ENCODE peak calls at places on chromosome 7, in four cellular contexts. One of them, this sample, is unnamed.
A peak's percentile ranks its signal among the peaks of the same experiment; 100 is the strongest.

GRCh38 chr7:381211-382117 is 91.5 kb downstream of the FOXL3 start:
- DNase-seq in EL: no peak
- DNase-seq in iris pigment epithelial cell: no peak
- DNase-seq in T-helper 2 cell: no peak
- DNase-seq in this sample: no peak

GRCh38 chr7:14582010-14582409 is 320.5 kb downstream of the DGKB start:
- DNase-seq in iris pigment epithelial cell: no peak
- DNase-seq in EL: no peak
- DNase-seq in T-helper 2 cell: no peak
- DNase-seq in this sample: no peak

GRCh38 chr7:74430961-74431466 is 22.7 kb upstream of the GTF2IRD1 start:
- DNase-seq in iris pigment epithelial cell: no peak
- DNase-seq in EL: no peak
- DNase-seq in T-helper 2 cell: no peak
- DNase-seq in this sample: no peak

GRCh38 chr7:115178831-115179230 is 256.9 kb downstream of the MDFIC start:
- DNase-seq in iris pigment epithelial cell: no peak
- DNase-seq in T-helper 2 cell: no peak
- DNase-seq in EL: no peak
- DNase-seq in this sample: no peak

GRCh38 chr7:48964074-48964473 is 39.7 kb downstream of the CDC14C start:
- DNase-seq in iris pigment epithelial cell: peak; percentile 67
- DNase-seq in T-helper 2 cell: no peak
- DNase-seq in EL: no peak
- DNase-seq in this sample: no peak

GRCh38 chr7:144407266-144407931 is 3.9 kb upstream of the NOBOX start:
- DNase-seq in T-helper 2 cell: no peak
- DNase-seq in EL: peak; percentile 7
- DNase-seq in iris pigment epithelial cell: no peak
- DNase-seq in this sample: peak; percentile 30

GRCh38 chr7:43443380-43443779 is 139.5 kb upstream of the STK17A start:
- DNase-seq in EL: no peak
- DNase-seq in iris pigment epithelial cell: no peak
- DNase-seq in T-helper 2 cell: no peak
- DNase-seq in this sample: no peak

GRCh38 chr7:7944619-7945282 is 23.8 kb upstream of the GLCCI1 start:
- DNase-seq in iris pigment epithelial cell: no peak
- DNase-seq in T-helper 2 cell: peak; percentile 18
- DNase-seq in EL: no peak
- DNase-seq in this sample: no peak

GRCh38 chr7:17532861-17533404 is 234.5 kb downstream of the AHR start:
- DNase-seq in iris pigment epithelial cell: peak; percentile 92
- DNase-seq in T-helper 2 cell: no peak
- DNase-seq in EL: peak; percentile 94
- DNase-seq in this sample: peak; percentile 95

GRCh38 chr7:20532841-20533240 is 82.6 kb upstream of the ABCB5 start:
- DNase-seq in iris pigment epithelial cell: no peak
- DNase-seq in EL: no peak
- DNase-seq in T-helper 2 cell: no peak
- DNase-seq in this sample: peak; percentile 22

GRCh38 chr7:2722591-2722990 is 34.6 kb downstream of the AMZ1 start:
- DNase-seq in EL: no peak
- DNase-seq in T-helper 2 cell: no peak
- DNase-seq in iris pigment epithelial cell: no peak
- DNase-seq in this sample: no peak

GRCh38 chr7:116786791-116787443 is 75.5 kb upstream of the CAPZA2 start:
- DNase-seq in T-helper 2 cell: no peak
- DNase-seq in iris pigment epithelial cell: peak; percentile 63
- DNase-seq in EL: peak; percentile 50
- DNase-seq in this sample: peak; percentile 70

GRCh38 chr7:22587322-22587721 is 87.3 kb upstream of the STEAP1B start:
- DNase-seq in T-helper 2 cell: no peak
- DNase-seq in iris pigment epithelial cell: no peak
- DNase-seq in EL: peak; percentile 31
- DNase-seq in this sample: no peak

GRCh38 chr7:3537210-3537875 is 236.3 kb downstream of the SDK1 start:
- DNase-seq in EL: no peak
- DNase-seq in T-helper 2 cell: no peak
- DNase-seq in iris pigment epithelial cell: peak; percentile 76
- DNase-seq in this sample: peak; percentile 76

GRCh38 chr7:116576350-116577319 is 51.8 kb downstream of the CAV1 start:
- DNase-seq in T-helper 2 cell: no peak
- DNase-seq in EL: peak; percentile 98
- DNase-seq in iris pigment epithelial cell: peak; percentile 94
- DNase-seq in this sample: peak; percentile 98

GRCh38 chr7:110853263-110853662 is 237.7 kb upstream of the LRRN3 start:
- DNase-seq in EL: no peak
- DNase-seq in iris pigment epithelial cell: no peak
- DNase-seq in T-helper 2 cell: no peak
- DNase-seq in this sample: no peak

GRCh38 chr7:103871473-103871872 is 118.0 kb downstream of the RELN start:
- DNase-seq in EL: no peak
- DNase-seq in T-helper 2 cell: no peak
- DNase-seq in iris pigment epithelial cell: no peak
- DNase-seq in this sample: no peak

GRCh38 chr7:106617860-106618259 is 43.1 kb downstream of the CCDC71L start:
- DNase-seq in T-helper 2 cell: no peak
- DNase-seq in iris pigment epithelial cell: no peak
- DNase-seq in EL: no peak
- DNase-seq in this sample: no peak

GRCh38 chr7:71987200-71987767 is 424.9 kb downstream of the CALN1 start:
- DNase-seq in iris pigment epithelial cell: no peak
- DNase-seq in T-helper 2 cell: no peak
- DNase-seq in EL: no peak
- DNase-seq in this sample: no peak

GRCh38 chr7:39375874-39376190 is 190.4 kb upstream of the YAE1 start:
- DNase-seq in EL: no peak
- DNase-seq in T-helper 2 cell: no peak
- DNase-seq in iris pigment epithelial cell: no peak
- DNase-seq in this sample: no peak

GRCh38 chr7:157587487-157588270 is 250.9 kb downstream of the DNAJB6 start:
- DNase-seq in EL: no peak
- DNase-seq in iris pigment epithelial cell: no peak
- DNase-seq in T-helper 2 cell: no peak
- DNase-seq in this sample: no peak

GRCh38 chr7:81285142-81285871 is 366.5 kb upstream of the SEMA3C start:
- DNase-seq in EL: peak; percentile 88
- DNase-seq in T-helper 2 cell: no peak
- DNase-seq in iris pigment epithelial cell: peak; percentile 89
- DNase-seq in this sample: peak; percentile 83

GRCh38 chr7:42091461-42092229 is 145.4 kb downstream of the GLI3 start:
- DNase-seq in iris pigment epithelial cell: peak; percentile 57
- DNase-seq in T-helper 2 cell: no peak
- DNase-seq in EL: no peak
- DNase-seq in this sample: no peak

GRCh38 chr7:19404912-19405329 is 259.7 kb upstream of the FERD3L start:
- DNase-seq in iris pigment epithelial cell: peak; percentile 99
- DNase-seq in T-helper 2 cell: no peak
- DNase-seq in EL: peak; percentile 98
- DNase-seq in this sample: peak; percentile 99

GRCh38 chr7:21867816-21868646 is 77.7 kb downstream of the CDCA7L start:
- DNase-seq in EL: no peak
- DNase-seq in iris pigment epithelial cell: no peak
- DNase-seq in T-helper 2 cell: no peak
- DNase-seq in this sample: no peak

GRCh38 chr7:27176343-27176731 is 2.2 kb upstream of the HOXA10 start:
- DNase-seq in T-helper 2 cell: no peak
- DNase-seq in iris pigment epithelial cell: no peak
- DNase-seq in EL: peak; percentile 55
- DNase-seq in this sample: no peak

GRCh38 chr7:5177060-5177459 is 13.0 kb upstream of the WIPI2 start:
- DNase-seq in T-helper 2 cell: no peak
- DNase-seq in EL: peak; percentile 91
- DNase-seq in iris pigment epithelial cell: peak; percentile 82
- DNase-seq in this sample: peak; percentile 55

GRCh38 chr7:23333671-23334246 is 34.6 kb downstream of the MALSU1 start:
- DNase-seq in T-helper 2 cell: no peak
- DNase-seq in iris pigment epithelial cell: peak; percentile 98
- DNase-seq in EL: peak; percentile 93
- DNase-seq in this sample: peak; percentile 84

GRCh38 chr7:54259185-54259584 is 283.0 kb upstream of the VSTM2A start:
- DNase-seq in iris pigment epithelial cell: no peak
- DNase-seq in EL: no peak
- DNase-seq in T-helper 2 cell: no peak
- DNase-seq in this sample: no peak

GRCh38 chr7:98368721-98369120 is 32.2 kb downstream of the BAIAP2L1 start:
- DNase-seq in EL: no peak
- DNase-seq in iris pigment epithelial cell: peak; percentile 18
- DNase-seq in T-helper 2 cell: no peak
- DNase-seq in this sample: no peak

GRCh38 chr7:140672382-140673062 is at the start of gene ADCK2:
- DNase-seq in iris pigment epithelial cell: no peak
- DNase-seq in EL: peak; percentile 40
- DNase-seq in T-helper 2 cell: peak; percentile 45
- DNase-seq in this sample: no peak

GRCh38 chr7:45642044-45642443 is 67.9 kb downstream of the ADCY1 start:
- DNase-seq in iris pigment epithelial cell: no peak
- DNase-seq in T-helper 2 cell: no peak
- DNase-seq in EL: no peak
- DNase-seq in this sample: no peak

GRCh38 chr7:47418910-47419309 is 163.0 kb downstream of the TNS3 start:
- DNase-seq in iris pigment epithelial cell: peak; percentile 77
- DNase-seq in EL: peak; percentile 78
- DNase-seq in T-helper 2 cell: no peak
- DNase-seq in this sample: peak; percentile 65

GRCh38 chr7:32068411-32068905 is 1.7 kb downstream of the PDE1C start:
- DNase-seq in iris pigment epithelial cell: no peak
- DNase-seq in EL: peak; percentile 32
- DNase-seq in T-helper 2 cell: no peak
- DNase-seq in this sample: no peak

GRCh38 chr7:100446040-100446439 is 9.7 kb upstream of the PPP1R35 start:
- DNase-seq in EL: peak; percentile 58
- DNase-seq in T-helper 2 cell: no peak
- DNase-seq in iris pigment epithelial cell: peak; percentile 53
- DNase-seq in this sample: no peak

GRCh38 chr7:70693690-70694356 is 438.1 kb upstream of the GALNT17 start:
- DNase-seq in T-helper 2 cell: peak; percentile 33
- DNase-seq in EL: peak; percentile 45
- DNase-seq in iris pigment epithelial cell: peak; percentile 65
- DNase-seq in this sample: peak; percentile 44

GRCh38 chr7:1667566-1668485 is 2.3 kb upstream of the ELFN1 start:
- DNase-seq in iris pigment epithelial cell: no peak
- DNase-seq in EL: no peak
- DNase-seq in T-helper 2 cell: no peak
- DNase-seq in this sample: no peak

GRCh38 chr7:92835851-92836488 is 403 bp downstream of the CDK6 start:
- DNase-seq in iris pigment epithelial cell: peak; percentile 47
- DNase-seq in EL: peak; percentile 42
- DNase-seq in T-helper 2 cell: peak; percentile 23
- DNase-seq in this sample: no peak